ENCODE peak calls at places on chromosome 11, in six cellular contexts. N, M, G, D, L and P are unnamed samples. For H3K9me3, the result is how much of the 10 kb centered on the place peaks cover.

GRCh38 chr11:6411594-6412031 is 7.3 kb downstream of the APBB1 start:
- DNase-seq in N (no peak), M (no peak), G (no peak), D (no peak), L (no peak), P (no peak)

GRCh38 chr11:117532568-117532967 is 204.9 kb downstream of the CEP164 start:
- DNase-seq in N (no peak), M (no peak), G (no peak), D (no peak), L (no peak), P (no peak)

GRCh38 chr11:103964390-103964789 is 72.0 kb upstream of the DDI1 start:
- DNase-seq in N (no peak), M (no peak), G (no peak), D (no peak), L (no peak), P (no peak)

GRCh38 chr11:65274734-65275682 is 13.2 kb downstream of the POLA2 start:
- DNase-seq in N (peak), M (peak), G (peak), D (no peak), L (peak), P (peak)

GRCh38 chr11:33819278-33819677 is 45.0 kb upstream of the FBXO3 start:
- DNase-seq in N (no peak), M (no peak), G (no peak), D (no peak), L (no peak), P (no peak)

GRCh38 chr11:109547356-109548027 is 125.5 kb downstream of the C11orf87 start:
- DNase-seq in N (no peak), M (no peak), G (no peak), D (no peak), L (no peak), P (no peak)

GRCh38 chr11:12149672-12150225 is 39.4 kb downstream of the MICAL2 start:
- DNase-seq in N (no peak), M (no peak), G (no peak), D (no peak), L (no peak), P (peak)

GRCh38 chr11:79393362-79394043 is 47.3 kb downstream of the TENM4 start:
- DNase-seq in N (no peak), M (no peak), G (peak), D (no peak), L (no peak), P (no peak)

GRCh38 chr11:1768141-1768469 is 4.4 kb upstream of the CTSD start:
- DNase-seq in N (no peak), M (peak), G (no peak), D (no peak), L (no peak), P (no peak)

GRCh38 chr11:70734911-70735310 is 336.6 kb downstream of the CTTN start:
- DNase-seq in N (no peak), M (no peak), G (no peak), D (no peak), L (no peak), P (no peak)

GRCh38 chr11:120012245-120012644 is 125.7 kb downstream of the TRIM29 start:
- DNase-seq in N (no peak), M (no peak), G (no peak), D (no peak), L (no peak), P (no peak)

GRCh38 chr11:86180415-86180814 is 64.1 kb upstream of the EED start:
- DNase-seq in N (no peak), M (no peak), G (no peak), D (no peak), L (no peak), P (no peak)

GRCh38 chr11:127136438-127136837 is 135.9 kb upstream of the KIRREL3 start:
- DNase-seq in N (no peak), M (no peak), G (no peak), D (no peak), L (no peak), P (no peak)
- TF ChIP-seq CTCF in N (no peak), M (no peak), G (peak), D (no peak), L (no peak), P (no peak)

DNA sequence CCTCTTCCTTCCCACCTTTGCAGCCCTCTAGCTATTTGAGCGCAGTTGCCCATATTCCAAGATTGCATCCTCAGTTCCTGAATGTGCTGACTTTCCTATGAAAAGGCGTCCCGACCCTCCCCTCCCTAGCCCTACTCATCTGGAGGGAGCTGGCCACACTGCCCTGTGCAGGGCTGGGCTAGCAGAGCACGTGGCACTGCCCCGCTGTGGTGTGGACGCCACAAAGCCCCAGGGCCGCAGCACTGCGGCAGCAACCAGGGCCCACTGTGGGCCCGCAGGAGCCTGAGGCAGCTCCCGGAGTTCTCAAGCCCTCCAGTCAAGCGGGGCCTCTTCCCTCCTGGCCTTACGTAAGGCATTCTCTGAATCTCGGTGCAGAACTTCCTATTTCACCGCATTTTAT is 27.6 kb downstream of the B3GAT1 start:
- DNase-seq in N (no peak), M (no peak), G (no peak), D (no peak), L (no peak), P (no peak)
- H3K9me3 ChIP-seq in N (under half), M (under half), G (under half), D (under half), L (under half), P (under half)

DNA sequence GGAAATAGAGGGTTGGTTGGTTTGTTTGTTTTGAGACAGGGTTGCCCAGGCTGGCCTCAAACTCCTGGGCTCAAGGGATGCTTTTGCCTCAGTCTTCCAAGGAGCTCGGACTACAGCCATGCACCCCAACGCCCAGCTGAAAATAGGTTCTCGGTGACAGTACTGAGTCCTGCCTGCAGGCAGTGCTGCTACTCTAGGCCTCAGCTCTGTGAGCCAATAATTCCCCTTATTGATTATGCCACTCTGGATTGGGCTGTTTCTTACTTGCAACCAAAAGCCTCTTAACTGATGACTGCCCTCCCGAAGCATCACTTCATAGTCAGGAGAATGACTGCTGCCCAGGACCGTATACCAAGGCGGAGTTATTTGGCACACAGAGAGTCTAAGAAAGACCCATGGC is 1.2 kb upstream of the C11orf16 start:
- DNase-seq in N (no peak), M (no peak), G (no peak), D (no peak), L (no peak), P (no peak)
- TF ChIP-seq CTCF in N (no peak), M (no peak), G (no peak), D (no peak), L (no peak), P (no peak)

DNA sequence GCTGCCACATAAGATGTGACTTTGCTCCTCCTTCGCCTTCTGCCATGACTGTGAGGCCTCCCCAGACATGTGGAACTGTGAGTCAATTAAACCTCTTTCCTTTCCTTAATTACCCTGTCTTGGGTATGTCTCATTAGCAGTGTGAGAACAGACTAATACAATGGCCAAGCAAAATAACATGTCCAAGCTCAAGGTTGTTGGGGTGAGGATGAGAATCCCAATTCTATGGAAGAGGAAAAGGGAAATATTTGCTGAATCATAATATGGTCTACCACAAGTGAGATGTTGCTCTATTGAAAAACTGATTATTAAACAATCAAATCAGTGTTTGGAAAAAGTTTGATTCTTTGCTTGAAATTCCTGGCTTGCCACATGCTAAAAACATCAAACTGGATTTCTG is 48.7 kb upstream of the LRRC4C start:
- DNase-seq in N (no peak), M (no peak), G (no peak), D (no peak), L (no peak), P (no peak)
- H3K9me3 ChIP-seq in N (under half), M (under half), G (under half), D (under half), L (under half), P (under half)

GRCh38 chr11:108025387-108026080 is 16.8 kb downstream of the CUL5 start:
- DNase-seq in N (no peak), M (no peak), G (no peak), D (no peak), L (no peak), P (no peak)
- TF ChIP-seq CTCF in N (no peak), M (no peak), G (no peak), D (no peak), L (no peak), P (no peak)

GRCh38 chr11:130337281-130338089 is 22.8 kb upstream of the ZBTB44 start:
- DNase-seq in N (no peak), M (no peak), G (no peak), D (no peak), L (no peak), P (no peak)

GRCh38 chr11:130340671-130341319 is 26.1 kb upstream of the ZBTB44 start:
- DNase-seq in N (no peak), M (no peak), G (no peak), D (no peak), L (no peak), P (no peak)

DNA sequence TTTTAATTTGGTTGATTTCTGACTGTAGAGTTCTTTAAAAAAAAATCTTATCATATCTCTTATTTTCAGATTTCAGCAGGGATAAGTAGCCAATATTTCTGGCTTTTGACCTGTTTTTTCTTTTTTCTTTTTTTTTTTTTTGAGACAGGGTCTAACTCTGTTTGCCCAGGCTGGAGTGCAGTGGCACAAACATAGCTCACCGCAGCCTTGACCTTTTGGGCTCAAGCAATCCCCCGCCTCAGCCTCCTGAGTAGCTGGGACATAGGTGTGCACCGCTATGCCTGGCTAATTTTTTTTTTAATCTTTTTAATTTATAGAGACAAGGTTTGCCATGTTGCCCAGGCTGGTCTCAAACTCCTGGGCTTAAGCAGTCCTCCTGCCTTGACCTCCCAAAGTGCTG is 23.9 kb upstream of the ZBTB44 start:
- DNase-seq in N (no peak), M (no peak), G (no peak), D (no peak), L (no peak), P (no peak)
- H3K9me3 ChIP-seq in N (under half), M (under half), G (under half), D (under half), L (under half), P (under half)

GRCh38 chr11:13462311-13462927 is 603 bp downstream of the BTBD10 start:
- DNase-seq in N (peak), M (no peak), G (peak), D (no peak), L (peak), P (peak)

GRCh38 chr11:13462928-13463778 is at the start of gene BTBD10:
- DNase-seq in N (peak), M (peak), G (peak), D (peak), L (peak), P (peak)

GRCh38 chr11:13463779-13464290 is 813 bp upstream of the BTBD10 start:
- DNase-seq in N (no peak), M (no peak), G (no peak), D (no peak), L (no peak), P (no peak)

GRCh38 chr11:13468750-13469149 is 5.7 kb upstream of the BTBD10 start:
- DNase-seq in N (no peak), M (no peak), G (no peak), D (no peak), L (no peak), P (no peak)

GRCh38 chr11:13465909-13466371 is 2.9 kb upstream of the BTBD10 start:
- DNase-seq in N (peak), M (no peak), G (peak), D (no peak), L (no peak), P (no peak)
- TF ChIP-seq CTCF in N (peak), M (peak), G (peak), D (peak), L (peak), P (peak)